ENCODE peak calls at places on chromosomes 1 and 21, in four cellular contexts. R is HTR-8/SVneo, P is prostate gland, O is C1 segment of cervical spinal cord. I is an unnamed sample.

GRCh38 chr1:87914396-87914795 is 585.7 kb downstream of the LMO4 start:
- DNase-seq in O (no peak), R (no peak), P (no peak), I (no peak)

GRCh38 chr1:25829046-25829445 is 9.3 kb downstream of the MTFR1L start:
- DNase-seq in O (no peak), P (no peak), R (no peak), I (no peak)

GRCh38 chr21:29849735-29850176 is 90.0 kb downstream of the GRIK1 start:
- DNase-seq in P (peak), R (peak), O (peak), I (peak)

GRCh38 chr1:100039571-100039970 is 69.8 kb downstream of the SLC35A3 start:
- DNase-seq in R (no peak), O (no peak), P (no peak), I (no peak)

GRCh38 chr1:219582310-219582709 is 30.6 kb downstream of the ZC3H11B start:
- DNase-seq in R (no peak), P (no peak), O (no peak), I (no peak)

GRCh38 chr1:196887515-196888239 is at the start of gene CFHR4:
- DNase-seq in O (no peak), R (no peak), P (no peak), I (no peak)

GRCh38 chr21:43808832-43809251 is 19.5 kb downstream of the RRP1 start:
- DNase-seq in R (no peak), O (no peak), P (peak), I (no peak)

GRCh38 chr1:41913025-41913424 is 5.7 kb downstream of the HIVEP3 start:
- DNase-seq in R (no peak), O (no peak), P (no peak), I (no peak)

GRCh38 chr1:84442256-84442655 is 36.8 kb upstream of the RPF1 start:
- DNase-seq in O (no peak), P (peak), R (peak), I (peak)

GRCh38 chr1:47693115-47693514 is 255.3 kb downstream of the FOXD2 start:
- DNase-seq in P (no peak), O (no peak), R (no peak), I (no peak)

GRCh38 chr1:40795811-40796586 is 12.4 kb downstream of the KCNQ4 start:
- DNase-seq in P (no peak), R (no peak), O (no peak), I (no peak)

GRCh38 chr1:172135076-172135672 is 285.3 kb upstream of the C1orf105 start:
- DNase-seq in O (no peak), R (no peak), P (no peak), I (no peak)

GRCh38 chr1:163528710-163529348 is 207.1 kb downstream of the NUF2 start:
- DNase-seq in R (peak), O (no peak), P (no peak), I (peak)

GRCh38 chr21:34552324-34553198 is 40.6 kb upstream of the KCNE1 start:
- DNase-seq in P (no peak), O (no peak), R (no peak), I (no peak)

GRCh38 chr1:234324668-234325225 is 48.5 kb upstream of the COA6 start:
- DNase-seq in P (no peak), O (no peak), R (no peak), I (no peak)

GRCh38 chr1:2988256-2988655 is 33.0 kb upstream of the ACTRT2 start:
- DNase-seq in P (no peak), O (peak), R (no peak), I (no peak)

GRCh38 chr21:31850886-31851285 is 21.9 kb upstream of the HUNK start:
- DNase-seq in O (no peak), R (no peak), P (no peak), I (no peak)

GRCh38 chr21:46515109-46515508 is 56.4 kb downstream of the DIP2A start:
- DNase-seq in P (peak), O (peak), R (no peak), I (no peak)

GRCh38 chr1:206875752-206876380 is 10.4 kb downstream of the IL20 start:
- DNase-seq in R (no peak), O (no peak), P (no peak), I (no peak)

GRCh38 chr1:215082532-215083407 is at the start of gene KCNK2:
- DNase-seq in P (no peak), O (peak), R (peak), I (no peak)

GRCh38 chr1:207336559-207337467 is 15.3 kb downstream of the CD55 start:
- DNase-seq in R (no peak), P (no peak), O (no peak), I (no peak)

GRCh38 chr21:15793547-15794235 is 63.9 kb downstream of the USP25 start:
- DNase-seq in O (no peak), P (no peak), R (no peak), I (no peak)

GRCh38 chr1:24897263-24898151 is 32.6 kb downstream of the RUNX3 start:
- DNase-seq in R (no peak), O (no peak), P (no peak), I (no peak)

GRCh38 chr1:159935719-159936283 is 9.6 kb downstream of the IGSF9 start:
- DNase-seq in O (no peak), P (no peak), R (no peak), I (no peak)

GRCh38 chr1:94783342-94784264 is 36.6 kb upstream of the SLC44A3 start:
- DNase-seq in R (peak), O (peak), P (peak), I (no peak)

GRCh38 chr1:169595764-169596711 is 9.8 kb upstream of the F5 start:
- DNase-seq in P (no peak), O (no peak), R (no peak), I (no peak)

GRCh38 chr1:1371354-1371740 is 3.7 kb downstream of the AURKAIP1 start:
- DNase-seq in R (no peak), P (no peak), O (no peak), I (no peak)

GRCh38 chr21:14603202-14603601 is 57.1 kb upstream of the SAMSN1 start:
- DNase-seq in R (peak), P (no peak), O (no peak), I (no peak)

GRCh38 chr21:20997633-20998455 is at the start of gene NCAM2:
- DNase-seq in P (peak), O (peak), R (peak), I (no peak)

GRCh38 chr1:54464477-54465146 is 58.4 kb upstream of the SSBP3 start:
- DNase-seq in P (no peak), R (peak), O (no peak), I (no peak)

GRCh38 chr1:208990456-208990855 is 593.1 kb upstream of the CAMK1G start:
- DNase-seq in O (no peak), P (no peak), R (no peak), I (no peak)